ENCODE peak calls at places on chromosome 18, in five cellular contexts. One of them, this sample, is unnamed.

GRCh38 chr18:22279741-22280452 is 110.5 kb downstream of the GATA6 start:
- DNase-seq in NCI-H2081: no peak
- DNase-seq in cardiac fibroblast: peak; percentile 17
- DNase-seq in glomerular endothelial cell: no peak
- DNase-seq in iPS-NIHi11: no peak
- DNase-seq in this sample: peak; percentile 22

GRCh38 chr18:79917351-79918088 is 33.9 kb downstream of the SLC66A2 start:
- DNase-seq in glomerular endothelial cell: no peak
- DNase-seq in iPS-NIHi11: no peak
- DNase-seq in cardiac fibroblast: no peak
- DNase-seq in NCI-H2081: no peak
- DNase-seq in this sample: no peak

GRCh38 chr18:48832961-48833700 is 117.6 kb downstream of the SMAD7 start:
- DNase-seq in cardiac fibroblast: peak; percentile 71
- DNase-seq in glomerular endothelial cell: no peak
- DNase-seq in NCI-H2081: no peak
- DNase-seq in iPS-NIHi11: no peak
- DNase-seq in this sample: peak; percentile 86

GRCh38 chr18:14089781-14090180 is 42.5 kb downstream of the ZNF519 start:
- DNase-seq in iPS-NIHi11: no peak
- DNase-seq in glomerular endothelial cell: no peak
- DNase-seq in NCI-H2081: no peak
- DNase-seq in cardiac fibroblast: no peak
- DNase-seq in this sample: no peak

GRCh38 chr18:31612124-31612523 is 20.4 kb downstream of the TTR start:
- DNase-seq in glomerular endothelial cell: no peak
- DNase-seq in iPS-NIHi11: no peak
- DNase-seq in cardiac fibroblast: no peak
- DNase-seq in NCI-H2081: no peak
- DNase-seq in this sample: no peak

GRCh38 chr18:3044931-3045698 is 32.2 kb upstream of the LPIN2 start:
- DNase-seq in glomerular endothelial cell: no peak
- DNase-seq in NCI-H2081: peak; percentile 46
- DNase-seq in iPS-NIHi11: no peak
- DNase-seq in cardiac fibroblast: no peak
- DNase-seq in this sample: no peak

GRCh38 chr18:58364867-58365533 is 263.9 kb downstream of the ALPK2 start:
- DNase-seq in cardiac fibroblast: peak; percentile 86
- DNase-seq in iPS-NIHi11: no peak
- DNase-seq in NCI-H2081: no peak
- DNase-seq in glomerular endothelial cell: no peak
- DNase-seq in this sample: peak; percentile 89

GRCh38 chr18:48371854-48372598 is 37.2 kb downstream of the ZBTB7C start:
- DNase-seq in iPS-NIHi11: no peak
- DNase-seq in NCI-H2081: no peak
- DNase-seq in cardiac fibroblast: no peak
- DNase-seq in glomerular endothelial cell: no peak
- DNase-seq in this sample: no peak

GRCh38 chr18:37460616-37461015 is 105.0 kb downstream of the CELF4 start:
- DNase-seq in NCI-H2081: no peak
- DNase-seq in glomerular endothelial cell: no peak
- DNase-seq in cardiac fibroblast: no peak
- DNase-seq in iPS-NIHi11: no peak
- DNase-seq in this sample: no peak

GRCh38 chr18:54260376-54261072 is 8.8 kb upstream of the POLI start:
- DNase-seq in glomerular endothelial cell: no peak
- DNase-seq in cardiac fibroblast: peak; percentile 52
- DNase-seq in iPS-NIHi11: no peak
- DNase-seq in NCI-H2081: no peak
- DNase-seq in this sample: no peak

GRCh38 chr18:21167641-21168372 is 56.2 kb upstream of the ROCK1 start:
- DNase-seq in glomerular endothelial cell: no peak
- DNase-seq in cardiac fibroblast: peak; percentile 25
- DNase-seq in iPS-NIHi11: peak; percentile 82
- DNase-seq in NCI-H2081: peak; percentile 99
- DNase-seq in this sample: peak; percentile 13

GRCh38 chr18:23377669-23378469 is 75.2 kb upstream of the RIOK3 start:
- DNase-seq in glomerular endothelial cell: no peak
- DNase-seq in iPS-NIHi11: no peak
- DNase-seq in NCI-H2081: no peak
- DNase-seq in cardiac fibroblast: peak; percentile 91
- DNase-seq in this sample: peak; percentile 90

GRCh38 chr18:35110554-35111058 is 69.4 kb downstream of the MAPRE2 start:
- DNase-seq in cardiac fibroblast: peak; percentile 30
- DNase-seq in NCI-H2081: no peak
- DNase-seq in iPS-NIHi11: no peak
- DNase-seq in glomerular endothelial cell: no peak
- DNase-seq in this sample: peak; percentile 23

GRCh38 chr18:46950064-46950656 is 32.8 kb downstream of the KATNAL2 start:
- DNase-seq in cardiac fibroblast: peak; percentile 33
- DNase-seq in glomerular endothelial cell: no peak
- DNase-seq in iPS-NIHi11: peak; percentile 52
- DNase-seq in NCI-H2081: peak; percentile 22
- DNase-seq in this sample: peak; percentile 2

GRCh38 chr18:76978616-76979015 is 154.0 kb downstream of the MBP start:
- DNase-seq in iPS-NIHi11: no peak
- DNase-seq in cardiac fibroblast: no peak
- DNase-seq in NCI-H2081: no peak
- DNase-seq in glomerular endothelial cell: no peak
- DNase-seq in this sample: no peak

GRCh38 chr18:48771641-48772380 is 179.0 kb downstream of the SMAD7 start:
- DNase-seq in glomerular endothelial cell: no peak
- DNase-seq in NCI-H2081: no peak
- DNase-seq in cardiac fibroblast: no peak
- DNase-seq in iPS-NIHi11: no peak
- DNase-seq in this sample: no peak

GRCh38 chr18:13265901-13266207 is 47.3 kb downstream of the LDLRAD4 start:
- DNase-seq in cardiac fibroblast: no peak
- DNase-seq in glomerular endothelial cell: no peak
- DNase-seq in NCI-H2081: no peak
- DNase-seq in iPS-NIHi11: no peak
- DNase-seq in this sample: no peak

GRCh38 chr18:46622999-46623398 is 34.0 kb downstream of the LOXHD1 start:
- DNase-seq in NCI-H2081: peak; percentile 13
- DNase-seq in cardiac fibroblast: peak; percentile 24
- DNase-seq in iPS-NIHi11: no peak
- DNase-seq in glomerular endothelial cell: no peak
- DNase-seq in this sample: peak; percentile 5

GRCh38 chr18:490024-490366 is 10.5 kb downstream of the COLEC12 start:
- DNase-seq in NCI-H2081: no peak
- DNase-seq in cardiac fibroblast: no peak
- DNase-seq in iPS-NIHi11: no peak
- DNase-seq in glomerular endothelial cell: no peak
- DNase-seq in this sample: no peak

GRCh38 chr18:3679254-3679653 is 229.3 kb downstream of the TGIF1 start:
- DNase-seq in iPS-NIHi11: no peak
- DNase-seq in NCI-H2081: no peak
- DNase-seq in glomerular endothelial cell: no peak
- DNase-seq in cardiac fibroblast: no peak
- DNase-seq in this sample: no peak

GRCh38 chr18:13680612-13681011 is 45.7 kb downstream of the FAM210A start:
- DNase-seq in cardiac fibroblast: no peak
- DNase-seq in NCI-H2081: no peak
- DNase-seq in glomerular endothelial cell: no peak
- DNase-seq in iPS-NIHi11: peak; percentile 50
- DNase-seq in this sample: peak; percentile 19

GRCh38 chr18:941331-941730 is 36.7 kb downstream of the ADCYAP1 start:
- DNase-seq in glomerular endothelial cell: no peak
- DNase-seq in iPS-NIHi11: no peak
- DNase-seq in cardiac fibroblast: no peak
- DNase-seq in NCI-H2081: no peak
- DNase-seq in this sample: no peak

GRCh38 chr18:54210463-54210862 is 14.0 kb downstream of the MBD2 start:
- DNase-seq in glomerular endothelial cell: no peak
- DNase-seq in NCI-H2081: no peak
- DNase-seq in iPS-NIHi11: no peak
- DNase-seq in cardiac fibroblast: no peak
- DNase-seq in this sample: no peak

GRCh38 chr18:76445275-76445674 is 49.8 kb downstream of the ZNF516 start:
- DNase-seq in NCI-H2081: no peak
- DNase-seq in glomerular endothelial cell: no peak
- DNase-seq in iPS-NIHi11: no peak
- DNase-seq in cardiac fibroblast: peak; percentile 87
- DNase-seq in this sample: peak; percentile 79

GRCh38 chr18:79950440-79951341 is 762 bp downstream of the SLC66A2 start:
- DNase-seq in iPS-NIHi11: peak; percentile 72
- DNase-seq in NCI-H2081: peak; percentile 9
- DNase-seq in cardiac fibroblast: peak; percentile 25
- DNase-seq in glomerular endothelial cell: no peak
- DNase-seq in this sample: no peak

GRCh38 chr18:36735130-36735529 is 93.7 kb downstream of the TPGS2 start:
- DNase-seq in NCI-H2081: peak; percentile 12
- DNase-seq in iPS-NIHi11: no peak
- DNase-seq in glomerular endothelial cell: no peak
- DNase-seq in cardiac fibroblast: no peak
- DNase-seq in this sample: no peak

This sample was measured in astrocyte of the spinal cord.